ENCODE peak calls at places on chromosome 10, in nine cellular contexts. Z is psoas muscle; K is naive thymus-derived CD4-positive, alpha-beta T cell; N is cardiac muscle cell; F is fibroblast of lung; Y is NT2/D1; T is prostate gland; C is osteoblast; W is sigmoid colon. U is an unnamed sample.

GRCh38 chr10:30645340-30645827 is 15.8 kb upstream of the LYZL2 start:
- DNase-seq in C (peak; percentile 69), Y (no peak), F (peak; percentile 27), N (peak; percentile 50), Z (peak; percentile 15), W (peak; percentile 74), K (no peak), T (no peak), U (peak; percentile 46)

GRCh38 chr10:102863660-102864059 is 5.6 kb upstream of the AS3MT start:
- DNase-seq in N (no peak), T (no peak), Z (no peak), W (no peak), F (no peak), C (no peak), K (no peak), Y (no peak), U (no peak)

GRCh38 chr10:72407471-72407870 is 52.8 kb upstream of the DNAJB12 start:
- DNase-seq in W (no peak), K (no peak), Z (no peak), Y (no peak), C (no peak), T (no peak), F (no peak), N (no peak), U (no peak)

GRCh38 chr10:31133628-31134302 is 102.1 kb upstream of the ZNF438 start:
- DNase-seq in Y (peak; percentile 49), K (peak; percentile 38), C (peak; percentile 93), Z (peak; percentile 83), N (peak; percentile 91), F (peak; percentile 79), W (peak; percentile 92), T (peak; percentile 40), U (peak; percentile 90)

GRCh38 chr10:88960854-88961253 is 8.3 kb upstream of the ACTA2 start:
- DNase-seq in Z (no peak), Y (no peak), T (no peak), F (no peak), K (no peak), N (no peak), C (no peak), W (no peak), U (no peak)

GRCh38 chr10:52400564-52400963 is 86.5 kb downstream of the DKK1 start:
- DNase-seq in W (no peak), C (no peak), Z (no peak), N (peak; percentile 50), K (no peak), T (no peak), Y (no peak), F (peak; percentile 22), U (no peak)

GRCh38 chr10:130833596-130833995 is 477.9 kb downstream of the TCERG1L start:
- DNase-seq in W (no peak), Z (no peak), T (no peak), Y (no peak), K (no peak), F (no peak), N (no peak), C (no peak), U (no peak)

GRCh38 chr10:112986791-112987190 is 36.7 kb downstream of the TCF7L2 start:
- DNase-seq in C (no peak), T (no peak), Z (no peak), N (peak; percentile 59), Y (no peak), F (no peak), W (no peak), K (no peak), U (no peak)

GRCh38 chr10:29524294-29524693 is 110.5 kb downstream of the SVIL start:
- DNase-seq in Y (no peak), C (no peak), K (no peak), N (no peak), Z (no peak), W (no peak), F (no peak), T (no peak), U (no peak)
- H3K36me3 ChIP-seq in Y (peaks cover 80% of the 10 kb centered on the region), C (peaks cover 21% of the 10 kb centered on the region), K (peaks cover 69% of the 10 kb centered on the region), N (peaks cover 89% of the 10 kb centered on the region), Z (peaks cover 90% of the 10 kb centered on the region), W (peaks cover 100% of the 10 kb centered on the region), F (peaks cover 2% of the 10 kb centered on the region), T (no peaks in the 10 kb centered on the region), U (no peaks in the 10 kb centered on the region)

GRCh38 chr10:68870061-68870460 is 31.1 kb upstream of the DDX50 start:
- DNase-seq in C (peak; percentile 72), N (no peak), Z (no peak), W (no peak), F (no peak), K (no peak), Y (no peak), T (no peak), U (no peak)

GRCh38 chr10:68871731-68872342 is 29.3 kb upstream of the DDX50 start:
- DNase-seq in Y (peak; percentile 30), K (no peak), F (peak; percentile 99), N (peak; percentile 77), C (no peak), Z (no peak), W (no peak), T (peak; percentile 64), U (no peak)

GRCh38 chr10:68869623-68870022 is 31.5 kb upstream of the DDX50 start:
- DNase-seq in F (peak; percentile 50), Y (no peak), W (no peak), Z (no peak), N (peak; percentile 47), C (no peak), K (no peak), T (no peak), U (no peak)

GRCh38 chr10:68871105-68871711 is 29.9 kb upstream of the DDX50 start:
- DNase-seq in K (no peak), T (no peak), N (peak; percentile 52), Y (peak; percentile 63), C (peak; percentile 68), F (peak; percentile 57), W (no peak), Z (peak; percentile 17), U (peak; percentile 57)

GRCh38 chr10:68870545-68871104 is 30.5 kb upstream of the DDX50 start:
- DNase-seq in K (peak; percentile 22), F (no peak), T (no peak), W (no peak), Y (no peak), Z (no peak), N (no peak), C (no peak), U (no peak)
- H3K4me3 ChIP-seq in K (no peak overlapping the region), F (no peak overlapping the region), T (no peak overlapping the region), W (no peak overlapping the region), Y (no peak overlapping the region), Z (no peak overlapping the region), N (no peak overlapping the region), C (peak overlapping the region; percentile 10), U (no peak overlapping the region)

DNA sequence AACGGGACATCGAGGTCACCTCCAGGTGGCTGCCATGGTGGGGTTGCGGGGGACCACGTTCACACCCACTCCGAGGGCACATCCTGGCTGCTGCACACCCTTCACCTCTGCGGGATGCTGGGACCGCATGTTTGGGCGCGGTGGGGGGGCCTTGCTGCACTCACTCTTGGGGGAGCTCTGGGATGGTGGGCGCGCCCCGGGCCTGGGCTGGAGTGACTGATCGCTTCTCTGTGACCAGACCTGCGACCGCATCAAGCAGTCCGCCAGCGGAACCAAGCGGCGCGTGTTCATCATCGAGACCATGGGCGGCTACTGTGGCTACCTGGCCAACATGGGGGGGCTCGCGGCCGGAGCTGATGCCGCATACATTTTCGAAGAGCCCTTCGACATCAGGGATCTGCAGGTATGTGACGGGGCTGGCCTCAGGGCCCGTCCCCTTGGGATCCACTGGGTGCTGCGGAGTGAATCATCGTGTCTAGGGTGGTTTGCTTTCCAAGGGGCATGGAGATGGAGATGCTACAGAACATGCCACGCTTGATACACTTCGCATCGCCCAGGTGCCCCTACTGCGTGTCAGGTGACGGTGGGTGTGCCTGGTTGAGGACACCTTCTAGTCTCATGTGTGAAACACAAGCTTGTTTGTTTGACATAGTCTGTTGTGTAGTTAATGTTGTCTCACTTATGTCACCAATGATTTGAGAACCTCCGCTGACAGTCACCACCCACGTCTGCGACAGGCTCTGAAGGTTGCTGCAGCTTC is 42.8 kb downstream of the PITRM1 start:
- DNase-seq in F (no peak), T (no peak), K (no peak), Y (no peak), N (no peak), W (peak; percentile 56), Z (no peak), C (peak; percentile 82), U (no peak)
- H3K36me3 ChIP-seq in F (peaks cover 32% of the 10 kb centered on the region), T (no peaks in the 10 kb centered on the region), K (peaks cover 80% of the 10 kb centered on the region), Y (peaks cover 83% of the 10 kb centered on the region), N (peaks cover 70% of the 10 kb centered on the region), W (peaks cover 53% of the 10 kb centered on the region), Z (peaks cover 39% of the 10 kb centered on the region), C (peaks cover 64% of the 10 kb centered on the region), U (peaks cover 30% of the 10 kb centered on the region)

GRCh38 chr10:29109700-29110099 is 179.2 kb upstream of the LYZL1 start:
- DNase-seq in T (no peak), W (no peak), C (no peak), Y (no peak), F (no peak), K (no peak), N (no peak), Z (no peak), U (no peak)

GRCh38 chr10:29110172-29110571 is 178.7 kb upstream of the LYZL1 start:
- DNase-seq in T (no peak), F (no peak), W (no peak), K (no peak), C (no peak), Z (no peak), N (no peak), Y (no peak), U (no peak)

GRCh38 chr10:29117781-29118180 is 171.1 kb upstream of the LYZL1 start:
- DNase-seq in F (no peak), W (no peak), K (no peak), T (no peak), C (no peak), Z (no peak), N (no peak), Y (no peak), U (no peak)

GRCh38 chr10:29107866-29108498 is 180.9 kb upstream of the LYZL1 start:
- DNase-seq in K (no peak), N (no peak), F (no peak), T (peak; percentile 47), Y (no peak), C (no peak), W (no peak), Z (no peak), U (no peak)

DNA sequence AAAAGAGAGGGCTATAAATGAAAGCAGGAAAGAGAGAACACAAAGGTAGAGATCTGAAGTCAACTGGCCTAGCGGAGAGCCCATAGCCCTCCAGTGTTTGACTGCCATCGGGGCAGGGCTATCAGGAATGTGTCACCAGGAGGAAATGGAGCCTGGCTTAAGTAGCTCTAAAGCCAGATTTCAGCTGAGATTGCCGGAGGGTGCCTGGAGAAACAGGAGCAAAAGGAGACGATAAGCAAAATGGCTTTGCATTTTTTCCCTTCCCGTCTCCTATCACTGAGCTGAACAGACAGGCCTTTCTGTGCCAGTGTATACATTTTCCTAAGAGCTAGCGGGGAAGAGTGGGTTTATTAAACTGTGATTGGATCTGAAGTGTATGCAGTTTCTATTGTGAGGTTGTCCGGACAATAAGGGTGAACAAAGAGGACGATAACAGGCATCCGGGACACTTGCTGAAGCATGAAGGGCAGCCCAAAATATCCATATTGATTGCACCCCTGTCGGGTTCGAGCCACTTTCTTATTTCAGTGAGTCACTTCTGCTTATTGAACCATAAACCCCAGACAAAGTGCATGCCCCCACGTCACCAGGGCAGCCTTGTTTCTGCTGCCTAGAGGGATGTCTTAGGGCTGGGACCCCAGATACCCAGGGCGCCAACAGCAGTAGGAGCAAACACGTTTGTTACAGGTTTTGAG is 175.5 kb upstream of the LYZL1 start:
- DNase-seq in Z (no peak), T (no peak), Y (no peak), K (no peak), W (no peak), C (no peak), F (no peak), N (no peak), U (no peak)
- H3K4me3 ChIP-seq in Z (no peak overlapping the region), T (no peak overlapping the region), Y (no peak overlapping the region), K (no peak overlapping the region), W (no peak overlapping the region), C (no peak overlapping the region), F (no peak overlapping the region), N (no peak overlapping the region), U (no peak overlapping the region)

U was measured in H7.